ENCODE peak calls at places on chromosomes 6 and 20, in eight cellular contexts. Q is activated T-helper 1 cell treated with Interleukin-2 at 50 U/mL for 16 hours; W is left ventricle myocardium superior; Z is NCI-H2081; H is epithelial cell of esophagus; D is spleen; I is effector CD8-positive, alpha-beta T cell; G is stimulated activated CD4-positive, alpha-beta T cell treated with anti-CD3 and anti-CD28 coated beads, Interleukin-4, amount 100 ng/mL, for 1 hour. V is an unnamed sample.

GRCh38 chr20:2006452-2007381 is 12.9 kb upstream of the PDYN start:
- DNase-seq in G (peak), I (no peak), W (no peak), Q (no peak), D (no peak), H (peak), Z (peak), V (peak)

GRCh38 chr6:45576648-45577624 is 199.2 kb upstream of the SUPT3H start:
- DNase-seq in G (no peak), H (no peak), Z (no peak), D (no peak), I (no peak), Q (no peak), W (peak), V (no peak)

GRCh38 chr6:167858086-167858591 is 31.4 kb downstream of the AFDN start:
- DNase-seq in G (no peak), Q (no peak), Z (peak), D (no peak), H (no peak), I (no peak), W (no peak), V (peak)

GRCh38 chr20:44093249-44093582 is 93.8 kb downstream of the JPH2 start:
- DNase-seq in I (no peak), Q (no peak), D (no peak), H (no peak), G (no peak), Z (no peak), W (no peak), V (no peak)

GRCh38 chr6:33426590-33427563 is 7.0 kb downstream of the SYNGAP1 start:
- DNase-seq in W (no peak), Q (no peak), I (peak), H (peak), Z (no peak), G (no peak), D (no peak), V (peak)

GRCh38 chr6:89834884-89835792 is 5.5 kb downstream of the CASP8AP2 start:
- DNase-seq in W (no peak), Q (peak), G (no peak), H (no peak), I (no peak), Z (no peak), D (no peak), V (no peak)

GRCh38 chr6:150928882-150929281 is 63.4 kb downstream of the MTHFD1L start:
- DNase-seq in Z (no peak), W (no peak), H (no peak), I (no peak), Q (no peak), D (no peak), G (no peak), V (peak)

GRCh38 chr6:154923199-154923869 is 71.8 kb upstream of the TIAM2 start:
- DNase-seq in Z (no peak), D (no peak), I (no peak), H (no peak), Q (no peak), G (no peak), W (no peak), V (no peak)

GRCh38 chr6:119962505-119962904 is 612.9 kb upstream of the MAN1A1 start:
- DNase-seq in I (no peak), W (no peak), Z (no peak), H (no peak), G (no peak), D (no peak), Q (no peak), V (no peak)

GRCh38 chr20:19975901-19976300 is 41.3 kb upstream of the NAA20 start:
- DNase-seq in Z (peak), G (no peak), D (no peak), W (no peak), Q (no peak), H (peak), I (no peak), V (peak)

GRCh38 chr20:59402697-59403096 is 102.3 kb downstream of the EDN3 start:
- DNase-seq in D (no peak), Q (no peak), W (no peak), I (no peak), G (no peak), H (peak), Z (no peak), V (no peak)

GRCh38 chr6:12325872-12326271 is 35.7 kb downstream of the EDN1 start:
- DNase-seq in Z (no peak), I (no peak), H (no peak), G (no peak), D (no peak), W (no peak), Q (no peak), V (no peak)

GRCh38 chr6:137823826-137824501 is 43.1 kb upstream of the TNFAIP3 start:
- DNase-seq in I (peak), G (peak), D (no peak), Z (no peak), W (peak), H (peak), Q (peak), V (peak)

GRCh38 chr20:63658749-63659187 is 656 bp downstream of the RTEL1 start:
- DNase-seq in I (no peak), G (no peak), Z (no peak), Q (no peak), W (peak), D (peak), H (peak), V (peak)

GRCh38 chr6:7264686-7265384 is 48.2 kb downstream of the SSR1 start:
- DNase-seq in D (peak), Z (no peak), W (no peak), I (no peak), H (no peak), Q (no peak), G (no peak), V (no peak)

GRCh38 chr20:13396036-13396435 is 175.0 kb downstream of the ISM1 start:
- DNase-seq in D (no peak), I (no peak), Z (no peak), W (no peak), H (no peak), Q (no peak), G (no peak), V (no peak)

V was measured in ELR.